ENCODE peak calls at places on chromosomes 2 and 18, in four cellular contexts. V is GM12878, N is HepG2, P is K562. J is an unnamed sample.

GRCh38 chr18:48841381-48842258 is 109.1 kb downstream of the SMAD7 start:
- DNase-seq in V (no peak), N (peak), P (peak), J (no peak)

GRCh38 chr2:206256711-206257110 is 17.8 kb upstream of the ZDBF2 start:
- DNase-seq in V (no peak), N (no peak), P (no peak), J (no peak)

GRCh38 chr2:147588191-147588590 is 256.6 kb upstream of the ACVR2A start:
- DNase-seq in V (no peak), N (no peak), P (no peak), J (no peak)

GRCh38 chr18:6281874-6282273 is 132.8 kb downstream of the L3MBTL4 start:
- DNase-seq in V (no peak), N (peak), P (no peak), J (no peak)

GRCh38 chr2:49044680-49045079 is 109.6 kb downstream of the FSHR start:
- DNase-seq in V (no peak), N (peak), P (no peak), J (no peak)

GRCh38 chr2:6937582-6937981 is 20.4 kb downstream of the RNF144A start:
- DNase-seq in V (no peak), N (no peak), P (no peak), J (no peak)

GRCh38 chr2:98952971-98953370 is 16.9 kb upstream of the CRACDL start:
- DNase-seq in V (no peak), N (no peak), P (no peak), J (no peak)

GRCh38 chr18:79493801-79494211 is 98.1 kb downstream of the NFATC1 start:
- DNase-seq in V (no peak), N (no peak), P (no peak), J (no peak)

GRCh38 chr2:9297156-9297555 is 90.5 kb downstream of the ASAP2 start:
- DNase-seq in V (no peak), N (no peak), P (no peak), J (no peak)

GRCh38 chr18:3012306-3012919 is 531 bp downstream of the LPIN2 start:
- DNase-seq in V (no peak), N (no peak), P (peak), J (peak)

GRCh38 chr2:27606611-27607010 is 22.2 kb downstream of the CCDC121 start:
- DNase-seq in V (no peak), N (no peak), P (no peak), J (no peak)

GRCh38 chr2:150045601-150046000 is 441.9 kb downstream of the RND3 start:
- DNase-seq in V (no peak), N (no peak), P (no peak), J (no peak)

GRCh38 chr2:234993547-234993981 is 41.7 kb downstream of the SH3BP4 start:
- DNase-seq in V (no peak), N (no peak), P (no peak), J (no peak)

GRCh38 chr2:237642030-237642700 is 14.8 kb downstream of the LRRFIP1 start:
- DNase-seq in V (no peak), N (no peak), P (no peak), J (no peak)

GRCh38 chr2:20565623-20566236 is 85.2 kb downstream of the HS1BP3 start:
- DNase-seq in V (no peak), N (peak), P (no peak), J (no peak)

GRCh38 chr2:18545384-18545783 is 15.1 kb downstream of the RDH14 start:
- DNase-seq in V (no peak), N (no peak), P (no peak), J (no peak)

DNA sequence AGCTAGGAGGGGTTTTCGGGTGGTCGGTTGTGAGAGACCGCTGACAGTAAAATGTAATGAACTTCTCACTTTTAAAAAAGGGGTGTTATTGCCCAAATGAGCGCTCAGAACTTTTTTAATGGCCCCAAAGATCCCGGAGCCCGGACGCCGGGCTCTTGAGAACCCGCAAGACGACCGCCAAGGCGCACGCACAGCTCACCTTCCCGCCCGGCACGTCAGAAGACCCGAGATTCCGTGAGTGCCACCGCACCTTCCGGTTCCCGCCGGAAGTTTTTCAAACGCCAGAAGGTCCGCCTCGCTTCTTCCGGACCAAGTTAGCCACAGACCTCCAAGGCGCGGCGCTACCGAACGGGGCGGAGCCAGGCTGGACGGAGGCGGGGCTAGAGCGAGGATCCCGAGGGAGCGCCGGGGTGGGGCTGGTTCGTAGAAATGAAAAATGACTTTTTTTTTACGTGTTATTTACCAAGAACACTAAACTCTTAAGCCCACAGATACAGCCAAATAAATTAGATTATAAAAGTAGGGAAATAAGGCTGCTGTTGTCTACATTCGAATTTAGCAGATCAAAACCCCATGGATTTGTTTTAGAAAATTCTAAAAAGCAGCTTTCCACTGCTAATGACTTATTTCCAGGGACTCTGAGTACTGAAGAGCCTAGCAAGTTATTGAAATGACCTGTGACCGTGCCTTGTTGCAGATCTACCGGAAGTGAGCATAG is at the start of gene SRBD1:
- DNase-seq in V (peak), N (peak), P (peak), J (peak)
- TF ChIP-seq EP300 in V (no peak), N (no peak), P (peak), J (no peak)

GRCh38 chr2:191218292-191218898 is 26.8 kb upstream of the MYO1B start:
- DNase-seq in V (no peak), N (peak), P (peak), J (peak)
- TF ChIP-seq CHD4 in V (no peak), N (no peak), P (no peak), J (no peak)

GRCh38 chr2:108446703-108447102 is 2.3 kb upstream of the GCC2 start:
- DNase-seq in V (no peak), N (no peak), P (no peak), J (no peak)

GRCh38 chr2:108447947-108448677 is 894 bp upstream of the GCC2 start:
- DNase-seq in V (no peak), N (peak), P (no peak), J (no peak)

GRCh38 chr2:108448678-108449409 is at the start of gene GCC2:
- DNase-seq in V (peak), N (peak), P (peak), J (peak)

GRCh38 chr2:108451976-108452375 is 3.0 kb downstream of the GCC2 start:
- DNase-seq in V (no peak), N (no peak), P (no peak), J (no peak)

DNA sequence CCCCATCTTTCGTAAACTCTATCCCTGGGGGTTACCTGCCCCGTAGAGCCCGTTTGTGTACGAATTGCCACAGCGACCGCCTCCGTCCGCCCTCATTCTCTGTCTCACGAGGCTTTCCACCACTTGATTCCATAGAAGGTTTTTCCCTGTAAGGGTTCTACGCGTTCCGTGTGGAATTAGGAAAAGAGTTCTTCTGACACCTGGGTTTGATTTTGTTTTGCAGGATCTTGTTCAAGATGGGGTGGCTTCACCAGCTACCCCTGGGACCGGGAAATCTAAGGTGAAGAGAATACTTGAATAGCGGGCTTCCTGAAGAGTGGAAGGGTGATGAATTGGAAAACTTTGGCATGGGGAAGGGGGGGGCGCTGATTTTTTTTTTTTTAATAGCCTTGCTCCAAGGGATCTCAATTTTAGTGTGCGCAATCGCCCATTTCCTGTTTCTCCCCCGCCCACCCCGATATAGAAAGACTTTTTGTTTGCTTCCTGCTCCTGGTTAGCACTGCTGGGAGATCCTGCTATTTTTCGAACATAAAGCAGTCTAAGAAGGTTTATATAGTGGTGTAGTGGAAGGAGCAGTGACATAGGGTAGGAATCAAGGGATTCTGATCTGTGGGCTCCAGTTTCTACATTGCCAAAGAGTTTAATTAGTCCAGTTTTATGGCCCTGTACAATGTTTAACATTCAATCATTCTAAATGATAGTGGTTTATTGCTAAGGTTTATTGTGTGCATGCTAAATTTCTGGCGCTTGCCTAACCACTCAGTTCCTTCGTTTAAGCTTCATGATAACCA is 599 bp downstream of the GCC2 start:
- DNase-seq in V (no peak), N (peak), P (peak), J (peak)
- TF ChIP-seq EP300 in V (no peak), N (no peak), P (no peak), J (no peak)

GRCh38 chr2:241010531-241011295 is 12.3 kb downstream of the SNED1 start:
- DNase-seq in V (no peak), N (no peak), P (no peak), J (no peak)

GRCh38 chr2:241009601-241010530 is 11.4 kb downstream of the SNED1 start:
- DNase-seq in V (no peak), N (no peak), P (no peak), J (no peak)

GRCh38 chr2:241014224-241014623 is 15.8 kb downstream of the SNED1 start:
- DNase-seq in V (no peak), N (no peak), P (no peak), J (no peak)

GRCh38 chr2:241011296-241011600 is 12.8 kb downstream of the SNED1 start:
- DNase-seq in V (no peak), N (no peak), P (no peak), J (no peak)

DNA sequence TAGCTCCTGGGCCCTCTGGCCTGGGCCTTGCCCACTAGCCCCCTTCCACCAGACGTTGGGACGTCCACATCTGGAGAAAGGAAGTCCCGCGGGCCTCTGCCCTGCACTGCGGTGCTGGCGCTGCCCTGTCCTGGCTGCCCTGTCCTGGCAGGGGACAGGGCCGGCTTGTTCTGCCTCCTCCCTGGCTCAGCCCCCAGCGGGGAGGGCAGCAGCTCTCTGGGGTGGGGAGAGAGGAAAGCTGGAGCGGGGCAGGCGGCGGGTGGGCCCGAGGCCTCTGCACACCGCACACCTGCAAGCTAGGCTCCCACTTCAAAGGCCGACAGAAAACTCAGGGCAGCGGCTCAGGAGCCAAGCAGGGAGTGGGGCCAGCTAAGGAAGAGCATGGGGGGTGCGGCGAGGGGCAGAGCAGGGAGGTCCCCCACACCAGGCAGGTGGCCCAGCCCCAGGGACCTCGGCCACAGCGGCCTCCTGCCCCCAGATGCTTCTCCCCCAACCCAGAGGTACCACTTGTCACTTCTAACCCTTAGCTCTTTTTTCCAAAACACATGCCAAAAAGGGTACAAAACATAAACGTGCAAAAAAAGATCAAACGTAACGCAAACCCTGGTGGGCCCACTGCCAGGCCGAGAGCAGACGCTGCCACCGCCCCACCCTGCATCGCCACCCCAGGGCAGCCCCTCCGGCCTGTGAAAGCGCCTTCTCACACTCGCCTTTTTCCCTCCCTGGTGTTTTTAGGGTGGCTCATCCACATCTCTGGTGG is 13.5 kb downstream of the SNED1 start:
- DNase-seq in V (no peak), N (no peak), P (no peak), J (no peak)
- TF ChIP-seq CHD4 in V (no peak), N (no peak), P (no peak), J (no peak)